ENCODE peak calls at places on chromosomes 1 and 21, in eight cellular contexts. One of them, this sample, is unnamed.

GRCh38 chr21:46118305-46118870 is 20.5 kb downstream of the COL6A2 start:
- DNase-seq in A549: no peak
- DNase-seq in H9: peak
- DNase-seq in PC-3: no peak
- DNase-seq in neural progenitor cell: no peak
- DNase-seq in choroid plexus epithelial cell: no peak
- DNase-seq in psoas muscle: no peak
- DNase-seq in stomach: no peak
- DNase-seq in this sample: no peak

GRCh38 chr1:26190373-26190987 is at the start of gene CATSPER4:
- DNase-seq in choroid plexus epithelial cell: peak
- DNase-seq in H9: peak
- DNase-seq in neural progenitor cell: peak
- DNase-seq in A549: peak
- DNase-seq in PC-3: no peak
- DNase-seq in stomach: no peak
- DNase-seq in psoas muscle: no peak
- DNase-seq in this sample: peak

GRCh38 chr1:42684139-42684538 is 1.9 kb downstream of the YBX1 start:
- DNase-seq in choroid plexus epithelial cell: peak
- DNase-seq in neural progenitor cell: peak
- DNase-seq in stomach: no peak
- DNase-seq in A549: no peak
- DNase-seq in PC-3: peak
- DNase-seq in H9: no peak
- DNase-seq in psoas muscle: no peak
- DNase-seq in this sample: peak

GRCh38 chr1:31154632-31155215 is 85.0 kb downstream of the NKAIN1 start:
- DNase-seq in stomach: peak
- DNase-seq in H9: peak
- DNase-seq in choroid plexus epithelial cell: peak
- DNase-seq in psoas muscle: peak
- DNase-seq in PC-3: peak
- DNase-seq in A549: peak
- DNase-seq in neural progenitor cell: peak
- DNase-seq in this sample: peak

GRCh38 chr1:160720366-160720765 is 8.7 kb upstream of the CD48 start:
- DNase-seq in neural progenitor cell: no peak
- DNase-seq in stomach: no peak
- DNase-seq in psoas muscle: no peak
- DNase-seq in PC-3: no peak
- DNase-seq in H9: no peak
- DNase-seq in choroid plexus epithelial cell: peak
- DNase-seq in A549: no peak
- DNase-seq in this sample: peak

GRCh38 chr1:21574464-21575151 is 65.4 kb downstream of the ALPL start:
- DNase-seq in A549: no peak
- DNase-seq in psoas muscle: peak
- DNase-seq in H9: peak
- DNase-seq in neural progenitor cell: peak
- DNase-seq in stomach: peak
- DNase-seq in choroid plexus epithelial cell: peak
- DNase-seq in PC-3: no peak
- DNase-seq in this sample: no peak

GRCh38 chr1:205939690-205940330 is 3.4 kb downstream of the SLC26A9 start:
- DNase-seq in PC-3: peak
- DNase-seq in stomach: peak
- DNase-seq in psoas muscle: no peak
- DNase-seq in A549: peak
- DNase-seq in H9: peak
- DNase-seq in neural progenitor cell: peak
- DNase-seq in choroid plexus epithelial cell: no peak
- DNase-seq in this sample: peak

GRCh38 chr1:205484985-205485967 is 19.2 kb upstream of the CDK18 start:
- DNase-seq in PC-3: peak
- DNase-seq in psoas muscle: peak
- DNase-seq in neural progenitor cell: peak
- DNase-seq in H9: peak
- DNase-seq in A549: peak
- DNase-seq in stomach: peak
- DNase-seq in choroid plexus epithelial cell: peak
- DNase-seq in this sample: peak

GRCh38 chr1:75099581-75099980 is 34.6 kb upstream of the LHX8 start:
- DNase-seq in PC-3: no peak
- DNase-seq in neural progenitor cell: no peak
- DNase-seq in psoas muscle: no peak
- DNase-seq in A549: no peak
- DNase-seq in choroid plexus epithelial cell: no peak
- DNase-seq in stomach: no peak
- DNase-seq in H9: no peak
- DNase-seq in this sample: no peak

GRCh38 chr1:38394303-38394702 is 347.7 kb upstream of the POU3F1 start:
- DNase-seq in A549: no peak
- DNase-seq in choroid plexus epithelial cell: no peak
- DNase-seq in stomach: no peak
- DNase-seq in psoas muscle: no peak
- DNase-seq in neural progenitor cell: no peak
- DNase-seq in PC-3: no peak
- DNase-seq in H9: no peak
- DNase-seq in this sample: no peak

GRCh38 chr1:907611-908451 is 15.9 kb upstream of the SAMD11 start:
- DNase-seq in stomach: peak
- DNase-seq in choroid plexus epithelial cell: no peak
- DNase-seq in psoas muscle: peak
- DNase-seq in PC-3: no peak
- DNase-seq in neural progenitor cell: peak
- DNase-seq in A549: no peak
- DNase-seq in H9: peak
- DNase-seq in this sample: no peak

GRCh38 chr1:67801903-67802302 is 31.4 kb downstream of the GNG12 start:
- DNase-seq in stomach: no peak
- DNase-seq in choroid plexus epithelial cell: no peak
- DNase-seq in psoas muscle: no peak
- DNase-seq in A549: no peak
- DNase-seq in neural progenitor cell: no peak
- DNase-seq in H9: no peak
- DNase-seq in PC-3: no peak
- DNase-seq in this sample: no peak

GRCh38 chr1:34910425-34910824 is 19.0 kb downstream of the DLGAP3 start:
- DNase-seq in H9: no peak
- DNase-seq in PC-3: no peak
- DNase-seq in psoas muscle: no peak
- DNase-seq in A549: no peak
- DNase-seq in choroid plexus epithelial cell: no peak
- DNase-seq in neural progenitor cell: no peak
- DNase-seq in stomach: no peak
- DNase-seq in this sample: no peak

GRCh38 chr1:23475134-23475628 is 8.8 kb downstream of the ASAP3 start:
- DNase-seq in PC-3: peak
- DNase-seq in A549: no peak
- DNase-seq in neural progenitor cell: no peak
- DNase-seq in choroid plexus epithelial cell: peak
- DNase-seq in H9: no peak
- DNase-seq in psoas muscle: no peak
- DNase-seq in stomach: no peak
- DNase-seq in this sample: peak

GRCh38 chr1:42860339-42861013 is 14.1 kb downstream of the ZNF691 start:
- DNase-seq in PC-3: no peak
- DNase-seq in psoas muscle: no peak
- DNase-seq in neural progenitor cell: no peak
- DNase-seq in H9: no peak
- DNase-seq in A549: no peak
- DNase-seq in stomach: no peak
- DNase-seq in choroid plexus epithelial cell: peak
- DNase-seq in this sample: no peak

GRCh38 chr21:46023126-46023985 is 41.8 kb downstream of the COL6A1 start:
- DNase-seq in A549: no peak
- DNase-seq in psoas muscle: no peak
- DNase-seq in stomach: no peak
- DNase-seq in PC-3: no peak
- DNase-seq in H9: no peak
- DNase-seq in choroid plexus epithelial cell: no peak
- DNase-seq in neural progenitor cell: no peak
- DNase-seq in this sample: no peak

GRCh38 chr1:93087532-93087931 is 8.4 kb downstream of the MTF2 start:
- DNase-seq in PC-3: no peak
- DNase-seq in stomach: no peak
- DNase-seq in A549: no peak
- DNase-seq in psoas muscle: no peak
- DNase-seq in choroid plexus epithelial cell: no peak
- DNase-seq in neural progenitor cell: no peak
- DNase-seq in H9: no peak
- DNase-seq in this sample: no peak

GRCh38 chr1:116256875-116257823 is 115.9 kb upstream of the ATP1A1 start:
- DNase-seq in A549: no peak
- DNase-seq in choroid plexus epithelial cell: no peak
- DNase-seq in neural progenitor cell: no peak
- DNase-seq in psoas muscle: no peak
- DNase-seq in PC-3: no peak
- DNase-seq in H9: no peak
- DNase-seq in stomach: peak
- DNase-seq in this sample: no peak

GRCh38 chr1:234778215-234779159 is 168.5 kb upstream of the IRF2BP2 start:
- DNase-seq in choroid plexus epithelial cell: no peak
- DNase-seq in PC-3: peak
- DNase-seq in psoas muscle: peak
- DNase-seq in stomach: no peak
- DNase-seq in A549: peak
- DNase-seq in H9: peak
- DNase-seq in neural progenitor cell: peak
- DNase-seq in this sample: no peak

GRCh38 chr1:151989131-151989868 is 4.4 kb downstream of the S100A10 start:
- DNase-seq in H9: no peak
- DNase-seq in psoas muscle: peak
- DNase-seq in PC-3: peak
- DNase-seq in stomach: peak
- DNase-seq in choroid plexus epithelial cell: peak
- DNase-seq in neural progenitor cell: no peak
- DNase-seq in A549: no peak
- DNase-seq in this sample: peak

DNA sequence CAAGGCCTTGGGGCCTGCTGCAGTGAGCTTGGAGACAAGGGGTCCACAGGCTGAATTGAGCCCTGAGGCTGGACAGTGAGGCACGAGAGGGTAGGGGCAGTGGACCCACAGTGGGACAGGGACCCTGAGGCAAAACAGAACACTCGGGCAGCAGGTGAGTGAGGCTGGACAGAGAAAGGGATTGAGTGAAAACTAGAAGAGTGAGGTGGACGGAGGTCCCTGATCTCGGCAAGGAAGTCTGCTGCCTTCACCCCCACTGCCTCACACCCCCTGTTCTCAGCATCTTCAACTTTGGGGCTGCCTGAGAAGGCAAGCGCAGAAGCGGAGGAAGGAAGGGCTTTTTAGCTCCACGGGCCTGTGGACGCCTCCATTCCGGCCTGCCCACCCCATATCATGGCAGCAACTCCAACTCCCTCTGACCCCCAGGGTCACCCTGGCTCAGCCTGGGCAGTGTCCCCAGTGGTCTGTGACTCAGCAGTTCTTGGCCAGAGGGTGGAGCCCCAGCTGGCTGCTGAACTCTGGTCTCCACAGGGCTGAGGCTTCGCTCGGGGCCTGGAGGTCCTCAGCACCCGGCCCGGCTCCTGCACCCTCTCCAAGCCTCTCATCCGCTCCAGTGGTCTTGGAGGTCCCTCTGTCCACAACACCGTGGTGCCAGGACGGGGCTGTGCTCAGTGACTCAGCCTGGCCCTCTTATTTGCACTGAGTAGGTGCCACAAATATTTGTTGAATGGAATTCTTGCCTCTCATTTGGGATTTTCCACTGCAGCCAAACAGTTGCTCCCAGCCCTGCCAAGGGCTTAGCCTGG is 60.0 kb upstream of the EPS8L3 start:
- DNase-seq in A549: peak
- DNase-seq in stomach: no peak
- DNase-seq in neural progenitor cell: no peak
- DNase-seq in PC-3: peak
- DNase-seq in choroid plexus epithelial cell: no peak
- DNase-seq in H9: no peak
- DNase-seq in psoas muscle: peak
- DNase-seq in this sample: peak
- TF ChIP-seq CTCF in A549: no peak
- TF ChIP-seq CTCF in stomach: no peak
- TF ChIP-seq CTCF in neural progenitor cell: no peak
- TF ChIP-seq CTCF in PC-3: no peak
- TF ChIP-seq CTCF in choroid plexus epithelial cell: peak
- TF ChIP-seq CTCF in H9: no peak
- TF ChIP-seq CTCF in psoas muscle: no peak
- TF ChIP-seq CTCF in this sample: no peak

GRCh38 chr1:53196485-53197271 is at the start of gene CPT2:
- DNase-seq in choroid plexus epithelial cell: peak
- DNase-seq in stomach: peak
- DNase-seq in H9: peak
- DNase-seq in PC-3: peak
- DNase-seq in A549: peak
- DNase-seq in neural progenitor cell: peak
- DNase-seq in psoas muscle: peak
- DNase-seq in this sample: peak
- TF ChIP-seq CTCF in choroid plexus epithelial cell: peak
- TF ChIP-seq CTCF in stomach: peak
- TF ChIP-seq CTCF in H9: no peak
- TF ChIP-seq CTCF in PC-3: no peak
- TF ChIP-seq CTCF in A549: no peak
- TF ChIP-seq CTCF in neural progenitor cell: no peak
- TF ChIP-seq CTCF in psoas muscle: no peak
- TF ChIP-seq CTCF in this sample: no peak

DNA sequence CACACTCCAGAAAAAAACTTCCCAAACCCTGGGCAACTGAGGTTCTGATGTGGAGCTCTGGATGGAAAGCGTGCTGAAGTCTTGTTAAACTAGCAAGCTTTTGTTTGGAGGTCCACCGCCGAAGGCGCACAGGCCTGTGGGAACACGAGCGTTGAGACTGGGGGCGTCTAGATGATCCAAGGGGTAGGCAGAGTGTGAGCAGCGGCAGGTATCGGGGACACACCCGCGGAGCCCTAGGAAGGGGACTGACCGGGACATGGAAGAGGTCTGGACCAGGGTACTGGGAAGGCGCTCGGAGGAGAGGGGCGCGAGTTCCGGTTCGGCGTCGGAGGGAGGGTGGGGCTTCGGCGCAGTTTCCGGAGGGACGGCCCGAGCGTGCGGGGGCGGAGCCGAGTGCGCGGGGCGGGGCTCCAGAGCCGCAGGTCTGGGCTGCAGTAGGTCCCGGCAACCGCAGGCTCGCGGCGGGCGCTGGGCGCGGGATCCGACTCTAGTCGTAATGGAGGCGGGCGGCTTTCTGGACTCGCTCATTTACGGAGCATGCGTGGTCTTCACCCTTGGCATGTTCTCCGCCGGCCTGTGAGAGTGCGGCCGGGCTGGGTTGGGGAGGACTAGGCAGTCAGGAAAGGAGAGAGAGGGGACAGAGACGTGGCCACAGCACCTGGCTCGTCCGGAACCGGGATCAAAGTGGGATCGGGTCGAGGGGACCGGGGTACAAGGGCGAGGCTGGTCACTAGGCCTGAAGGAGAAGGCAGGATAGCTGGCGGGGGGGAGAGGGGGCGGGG is at the start of gene SLC50A1:
- DNase-seq in A549: peak
- DNase-seq in H9: peak
- DNase-seq in psoas muscle: peak
- DNase-seq in PC-3: peak
- DNase-seq in neural progenitor cell: peak
- DNase-seq in stomach: peak
- DNase-seq in choroid plexus epithelial cell: peak
- DNase-seq in this sample: peak
- TF ChIP-seq CTCF in A549: no peak
- TF ChIP-seq CTCF in H9: no peak
- TF ChIP-seq CTCF in psoas muscle: peak
- TF ChIP-seq CTCF in PC-3: no peak
- TF ChIP-seq CTCF in neural progenitor cell: peak
- TF ChIP-seq CTCF in stomach: peak
- TF ChIP-seq CTCF in choroid plexus epithelial cell: no peak
- TF ChIP-seq CTCF in this sample: no peak

GRCh38 chr1:41417335-41417682 is 56.1 kb downstream of the FOXO6 start:
- DNase-seq in PC-3: no peak
- DNase-seq in A549: no peak
- DNase-seq in neural progenitor cell: no peak
- DNase-seq in choroid plexus epithelial cell: no peak
- DNase-seq in psoas muscle: no peak
- DNase-seq in stomach: no peak
- DNase-seq in H9: no peak
- DNase-seq in this sample: no peak
- TF ChIP-seq CTCF in PC-3: no peak
- TF ChIP-seq CTCF in A549: no peak
- TF ChIP-seq CTCF in neural progenitor cell: no peak
- TF ChIP-seq CTCF in choroid plexus epithelial cell: no peak
- TF ChIP-seq CTCF in psoas muscle: no peak
- TF ChIP-seq CTCF in stomach: no peak
- TF ChIP-seq CTCF in H9: no peak
- TF ChIP-seq CTCF in this sample: no peak

This sample was measured in MCF 10A.